ENCODE peak calls at places on chromosomes 5 and 9, in eight cellular contexts. P is CD4-positive, CD25-positive, alpha-beta regulatory T cell; C is HCT116; I is heart right ventricle; Q is GM12878; V is sigmoid colon; L is GM23338; Y is neuronal stem cell. N is an unnamed sample. For H3K4me1, the result is how much of the 10 kb centered on the place peaks cover.

GRCh38 chr5:80757290-80757689 is 102.5 kb upstream of the DHFR start:
- DNase-seq in L (no peak), Q (no peak), Y (no peak), P (no peak), I (no peak), V (no peak), C (no peak), N (no peak)

GRCh38 chr5:158848634-158849033 is 251.1 kb downstream of the EBF1 start:
- DNase-seq in Y (no peak), C (no peak), L (no peak), I (no peak), V (no peak), Q (peak), P (no peak), N (no peak)

GRCh38 chr5:60209146-60209840 is 315.8 kb upstream of the PDE4D start:
- DNase-seq in Q (no peak), C (no peak), P (no peak), I (no peak), Y (no peak), V (no peak), L (no peak), N (no peak)

GRCh38 chr5:14421851-14422250 is 159.7 kb upstream of the OTULINL start:
- DNase-seq in Y (no peak), I (no peak), V (no peak), L (no peak), P (no peak), Q (no peak), C (no peak), N (no peak)

GRCh38 chr9:105877719-105878118 is 183.4 kb downstream of the TMEM38B start:
- DNase-seq in C (no peak), Y (no peak), L (peak), I (no peak), V (no peak), Q (peak), P (no peak), N (no peak)

GRCh38 chr5:65244031-65244430 is 237.7 kb downstream of the ADAMTS6 start:
- DNase-seq in Y (no peak), V (no peak), P (no peak), Q (no peak), L (no peak), C (no peak), I (no peak), N (no peak)

GRCh38 chr5:61951295-61951694 is 354.7 kb upstream of the KIF2A start:
- DNase-seq in Q (no peak), I (no peak), V (no peak), L (no peak), C (no peak), Y (no peak), P (no peak), N (no peak)

GRCh38 chr5:72121753-72122445 is 14.6 kb downstream of the MAP1B start:
- DNase-seq in Y (no peak), C (no peak), Q (no peak), L (peak), V (no peak), I (no peak), P (no peak), N (no peak)

GRCh38 chr9:86328153-86328552 is 26.1 kb downstream of the TUT7 start:
- DNase-seq in Y (peak), C (no peak), Q (no peak), V (no peak), L (peak), P (no peak), I (no peak), N (no peak)

GRCh38 chr9:17938256-17938655 is 359.4 kb downstream of the SH3GL2 start:
- DNase-seq in Y (no peak), I (no peak), V (no peak), C (no peak), L (no peak), P (no peak), Q (no peak), N (no peak)

GRCh38 chr9:8539681-8540197 is 740.2 kb upstream of the DMAC1 start:
- DNase-seq in I (no peak), L (no peak), Y (no peak), C (no peak), V (no peak), Q (no peak), P (no peak), N (no peak)

GRCh38 chr9:4366649-4367330 is 66.9 kb upstream of the GLIS3 start:
- DNase-seq in C (peak), I (no peak), Q (no peak), V (peak), P (no peak), Y (peak), L (peak), N (no peak)

GRCh38 chr9:131744171-131744714 is 4.4 kb upstream of the RAPGEF1 start:
- DNase-seq in V (no peak), P (no peak), Q (no peak), Y (no peak), L (no peak), C (no peak), I (no peak), N (peak)

GRCh38 chr5:160843240-160843639 is 8.8 kb downstream of the ATP10B start:
- DNase-seq in Q (peak), I (no peak), P (no peak), Y (no peak), C (no peak), L (no peak), V (no peak), N (no peak)

GRCh38 chr5:92580814-92581213 is 1000.2 kb downstream of the NR2F1-AS1 start:
- DNase-seq in C (no peak), V (no peak), L (no peak), Y (no peak), I (no peak), P (no peak), Q (no peak), N (no peak)

GRCh38 chr5:35177783-35178182 is 52.5 kb downstream of the PRLR start:
- DNase-seq in V (no peak), I (no peak), L (no peak), C (no peak), P (no peak), Q (no peak), Y (no peak), N (no peak)

GRCh38 chr9:88776717-88777497 is 214.4 kb upstream of the S1PR3 start:
- DNase-seq in I (no peak), Q (no peak), P (no peak), Y (no peak), L (no peak), C (no peak), V (no peak), N (no peak)

GRCh38 chr5:89968870-89969472 is 440.6 kb downstream of the CETN3 start:
- DNase-seq in Q (no peak), L (no peak), Y (no peak), C (no peak), P (no peak), V (no peak), I (peak), N (no peak)

GRCh38 chr9:21082671-21083070 is 4.9 kb upstream of the IFNB1 start:
- DNase-seq in C (no peak), Y (no peak), V (no peak), L (no peak), I (no peak), P (no peak), Q (no peak), N (no peak)
- H3K4me1 ChIP-seq in C (under half), Y (under half), V (under half), L (under half), I (under half), P (under half), Q (under half), N (under half)

GRCh38 chr9:6779417-6780241 is 21.9 kb downstream of the KDM4C start:
- DNase-seq in Y (no peak), V (peak), I (no peak), C (no peak), P (no peak), L (no peak), Q (no peak), N (no peak)
- H3K4me1 ChIP-seq in Y (under half), V (under half), I (under half), C (under half), P (under half), L (half or more), Q (under half), N (under half)

DNA sequence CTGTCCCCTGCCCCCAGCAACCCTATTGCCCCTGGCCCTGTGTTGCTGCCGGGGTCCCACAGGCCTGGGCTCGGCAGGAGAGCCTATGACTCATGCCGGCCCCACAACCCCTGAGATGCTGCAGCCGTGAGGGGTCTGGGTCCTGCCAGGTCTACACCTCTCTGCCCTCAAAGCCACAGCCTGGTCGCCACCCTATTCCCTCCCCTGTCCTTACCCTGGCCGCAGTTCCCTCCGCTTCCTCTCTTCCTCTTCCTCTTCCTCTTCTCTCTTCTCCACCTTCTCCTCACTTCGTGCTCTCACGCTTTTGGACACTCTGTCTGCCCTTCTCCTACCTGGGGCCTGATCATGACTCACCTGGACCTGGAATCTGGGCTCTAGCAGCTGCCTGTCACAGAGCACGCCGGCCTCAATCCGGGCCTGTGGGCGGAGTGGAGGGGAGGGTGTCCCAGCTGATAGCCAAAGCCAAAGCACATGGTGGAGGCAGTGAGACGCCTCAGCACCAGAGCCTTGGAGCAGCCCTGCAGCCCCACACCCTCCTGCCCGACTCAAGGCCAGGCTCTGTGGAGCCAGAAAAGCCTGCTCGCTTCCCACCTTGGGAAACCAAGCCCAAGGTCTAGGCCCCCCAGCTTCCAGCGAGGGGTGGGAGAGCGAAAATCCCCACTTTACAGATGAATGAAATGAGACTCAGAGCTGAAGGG is 26.8 kb upstream of the CSF1R start:
- DNase-seq in Q (no peak), L (peak), I (no peak), V (peak), Y (no peak), P (no peak), C (no peak), N (no peak)
- H3K4me1 ChIP-seq in Q (under half), L (under half), I (under half), V (under half), Y (under half), P (under half), C (under half), N (under half)

DNA sequence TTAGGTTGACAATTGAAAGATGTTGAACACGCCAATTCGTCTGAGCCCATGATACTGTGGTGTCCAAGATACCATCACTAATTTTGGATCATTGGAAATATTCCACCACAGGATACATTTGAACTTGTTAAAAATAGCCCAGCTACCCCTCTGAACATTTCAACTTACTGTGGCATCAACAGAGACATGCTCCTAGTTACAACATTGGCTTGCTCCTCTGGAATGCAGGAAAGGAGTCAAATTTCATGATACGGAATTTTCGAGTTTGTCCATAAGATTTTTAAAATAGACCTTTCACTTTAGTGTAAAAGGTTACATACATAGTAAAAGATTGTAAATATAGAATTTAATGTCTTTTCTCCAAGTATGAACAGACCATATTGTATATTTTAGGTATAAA is 12.8 kb downstream of the SEMA5A start:
- DNase-seq in I (no peak), V (no peak), Q (no peak), C (no peak), P (no peak), L (no peak), Y (no peak), N (no peak)
- H3K4me1 ChIP-seq in I (under half), V (under half), Q (under half), C (under half), P (under half), L (under half), Y (under half), N (under half)

GRCh38 chr5:1961952-1962595 is 79.3 kb upstream of the IRX4 start:
- DNase-seq in Q (no peak), P (no peak), I (no peak), Y (no peak), C (no peak), V (no peak), L (no peak), N (no peak)

GRCh38 chr5:1963358-1963757 is 80.6 kb upstream of the IRX4 start:
- DNase-seq in Q (no peak), V (no peak), C (no peak), I (no peak), P (no peak), L (no peak), Y (no peak), N (no peak)

GRCh38 chr5:1963941-1964451 is 81.3 kb upstream of the IRX4 start:
- DNase-seq in Y (no peak), C (no peak), I (no peak), L (no peak), V (no peak), P (no peak), Q (no peak), N (no peak)

GRCh38 chr5:1961304-1961946 is 78.7 kb upstream of the IRX4 start:
- DNase-seq in L (no peak), P (no peak), C (no peak), V (no peak), I (no peak), Q (no peak), Y (no peak), N (no peak)

GRCh38 chr5:1962619-1963355 is 80.1 kb upstream of the IRX4 start:
- DNase-seq in I (no peak), Y (no peak), L (no peak), V (no peak), C (no peak), Q (no peak), P (no peak), N (no peak)
- H3K4me1 ChIP-seq in I (under half), Y (under half), L (under half), V (under half), C (under half), Q (under half), P (under half), N (under half)

GRCh38 chr9:33151601-33152000 is 15.5 kb downstream of the B4GALT1 start:
- DNase-seq in V (no peak), Q (no peak), I (no peak), C (no peak), P (no peak), Y (no peak), L (no peak), N (no peak)

GRCh38 chr9:33153666-33154065 is 13.5 kb downstream of the B4GALT1 start:
- DNase-seq in Y (no peak), C (no peak), Q (no peak), I (no peak), V (no peak), L (no peak), P (no peak), N (no peak)

GRCh38 chr9:33153001-33153400 is 14.1 kb downstream of the B4GALT1 start:
- DNase-seq in Y (no peak), V (no peak), C (no peak), P (no peak), L (no peak), I (no peak), Q (no peak), N (no peak)

GRCh38 chr9:33148367-33149019 is 18.6 kb downstream of the B4GALT1 start:
- DNase-seq in C (no peak), Q (no peak), V (peak), L (no peak), P (no peak), I (no peak), Y (no peak), N (no peak)

DNA sequence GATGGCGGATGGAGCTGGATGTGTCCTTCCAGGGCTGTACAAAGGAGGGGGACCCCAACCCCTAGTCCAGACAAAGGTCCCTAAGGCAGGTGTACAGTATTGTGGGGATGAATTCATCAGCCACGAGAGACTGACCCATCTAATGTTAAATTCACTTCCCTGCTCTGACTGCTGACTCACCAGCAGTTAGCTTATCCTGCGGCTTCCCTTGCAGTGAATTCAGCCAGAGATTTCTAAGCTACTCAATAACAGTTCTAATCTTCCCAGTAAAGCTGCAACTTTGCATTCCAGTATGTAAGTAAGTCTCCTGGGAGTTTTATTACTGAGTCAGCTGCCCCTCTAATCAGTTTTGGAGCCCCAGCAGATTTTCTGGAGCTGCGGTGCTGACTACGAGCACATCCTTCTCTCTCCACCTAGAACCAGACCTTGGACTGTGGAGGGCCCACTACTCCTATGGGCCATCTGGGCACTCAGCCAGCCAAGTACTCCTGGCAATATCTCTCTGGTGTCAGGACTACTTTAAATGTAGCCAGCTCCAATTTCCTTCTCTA is 16.1 kb downstream of the B4GALT1 start:
- DNase-seq in Q (no peak), I (peak), Y (no peak), L (no peak), V (peak), C (no peak), P (no peak), N (peak)
- H3K4me1 ChIP-seq in Q (half or more), I (half or more), Y (under half), L (under half), V (under half), C (under half), P (under half), N (under half)

GRCh38 chr5:173831196-173831914 is 56.8 kb upstream of the CPEB4 start:
- DNase-seq in L (peak), C (no peak), Y (no peak), Q (no peak), P (no peak), I (no peak), V (no peak), N (no peak)

GRCh38 chr5:173832386-173832785 is 55.8 kb upstream of the CPEB4 start:
- DNase-seq in P (no peak), C (no peak), L (no peak), Y (no peak), V (no peak), I (no peak), Q (peak), N (no peak)

GRCh38 chr5:173835131-173835530 is 53.0 kb upstream of the CPEB4 start:
- DNase-seq in L (no peak), V (no peak), Q (no peak), I (no peak), C (no peak), Y (no peak), P (no peak), N (no peak)

GRCh38 chr5:173834070-173834771 is 53.9 kb upstream of the CPEB4 start:
- DNase-seq in P (no peak), V (no peak), Y (no peak), C (no peak), L (no peak), I (no peak), Q (no peak), N (no peak)

GRCh38 chr5:173833200-173833599 is 54.9 kb upstream of the CPEB4 start:
- DNase-seq in V (no peak), Q (no peak), P (no peak), C (no peak), I (no peak), L (no peak), Y (no peak), N (no peak)
- H3K4me1 ChIP-seq in V (under half), Q (under half), P (under half), C (under half), I (half or more), L (under half), Y (under half), N (under half)

DNA sequence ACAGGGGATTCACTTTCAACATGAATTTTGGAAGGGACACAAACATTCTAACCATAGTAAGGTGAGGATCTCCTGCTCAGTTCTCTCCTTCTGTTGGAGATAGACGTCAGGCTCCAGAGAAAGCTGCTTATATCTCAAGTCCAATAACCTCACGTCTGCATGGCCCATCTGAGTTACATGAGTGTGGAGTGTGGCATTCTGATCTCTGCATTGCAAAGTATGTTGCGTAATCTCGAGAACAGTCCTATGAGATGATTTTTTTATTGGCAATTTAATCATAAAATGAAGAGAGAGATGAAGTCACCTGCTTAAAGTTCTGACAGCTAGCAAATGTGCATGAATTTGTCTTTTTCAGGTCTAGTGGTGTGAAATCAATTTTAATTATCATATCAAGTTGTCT is 118.8 kb downstream of the SLC12A2 start:
- DNase-seq in P (no peak), C (no peak), V (no peak), Y (no peak), I (no peak), Q (no peak), L (no peak), N (no peak)
- H3K4me1 ChIP-seq in P (under half), C (under half), V (under half), Y (under half), I (under half), Q (under half), L (under half), N (under half)

GRCh38 chr9:70404261-70404660 is 10.2 kb downstream of the KLF9 start:
- DNase-seq in Y (no peak), L (no peak), C (no peak), Q (no peak), V (peak), I (no peak), P (no peak), N (no peak)
- H3K4me1 ChIP-seq in Y (under half), L (under half), C (under half), Q (under half), V (half or more), I (half or more), P (under half), N (half or more)

GRCh38 chr9:122188369-122188768 is 28.7 kb downstream of the MORN5 start:
- DNase-seq in Q (no peak), C (no peak), V (no peak), I (no peak), Y (no peak), L (no peak), P (no peak), N (no peak)
- H3K4me1 ChIP-seq in Q (under half), C (under half), V (under half), I (under half), Y (under half), L (under half), P (under half), N (under half)

N was measured in mucosa of descending colon.